ENCODE peak calls at places on chromosomes 16 and 17, in nine cellular contexts. E, J, M, G, Q, L, B, D and O are unnamed samples.

GRCh38 chr16:68658258-68658973 is 13.3 kb downstream of the CDH3 start:
- DNase-seq in J (no peak), B (no peak), G (no peak), Q (no peak), L (peak), M (no peak), E (peak), D (peak), O (no peak)

GRCh38 chr16:59697746-59698145 is 963.6 kb upstream of the GOT2 start:
- DNase-seq in M (no peak), E (no peak), B (no peak), G (no peak), J (no peak), D (no peak), L (no peak), Q (no peak), O (no peak)

GRCh38 chr17:55576237-55576998 is 65.2 kb upstream of the SMIM36 start:
- DNase-seq in D (peak), Q (no peak), J (no peak), M (no peak), L (peak), G (no peak), E (peak), B (no peak), O (no peak)

GRCh38 chr17:48555616-48556533 is 11.0 kb upstream of the HOXB2 start:
- DNase-seq in J (no peak), M (peak), G (no peak), D (no peak), B (no peak), L (no peak), E (no peak), Q (no peak), O (no peak)

GRCh38 chr17:47131761-47132160 is 57.3 kb downstream of the CDC27 start:
- DNase-seq in L (no peak), G (no peak), Q (no peak), E (no peak), D (no peak), M (no peak), J (no peak), B (no peak), O (no peak)

GRCh38 chr17:61644800-61645774 is 54.1 kb upstream of the NACA2 start:
- DNase-seq in J (no peak), G (no peak), D (no peak), L (no peak), E (no peak), Q (no peak), B (no peak), M (no peak), O (no peak)

GRCh38 chr17:17837380-17837821 is 615 bp upstream of the SREBF1 start:
- DNase-seq in G (no peak), M (no peak), J (no peak), B (no peak), D (peak), L (no peak), Q (no peak), E (no peak), O (no peak)

GRCh38 chr17:78154903-78155811 is 9.0 kb downstream of the C17orf99 start:
- DNase-seq in G (no peak), D (no peak), Q (no peak), E (no peak), L (no peak), B (no peak), M (no peak), J (no peak), O (no peak)

GRCh38 chr17:48024149-48025039 is 13.2 kb downstream of the COPZ2 start:
- DNase-seq in B (no peak), L (peak), E (no peak), M (peak), D (peak), Q (no peak), J (no peak), G (no peak), O (peak)

GRCh38 chr16:79509221-79509631 is 91.3 kb downstream of the MAF start:
- DNase-seq in E (no peak), G (no peak), L (no peak), D (no peak), M (no peak), B (peak), J (no peak), Q (no peak), O (no peak)

GRCh38 chr17:79192503-79193500 is 118.2 kb downstream of the ENGASE start:
- DNase-seq in E (no peak), J (no peak), M (peak), B (peak), Q (no peak), G (peak), L (peak), D (peak), O (no peak)

GRCh38 chr17:49926886-49927285 is 42.1 kb upstream of the DLX4 start:
- DNase-seq in Q (no peak), G (no peak), M (no peak), E (no peak), J (no peak), B (no peak), D (no peak), L (no peak), O (peak)

GRCh38 chr16:14125030-14125681 is 54.0 kb downstream of the MRTFB start:
- DNase-seq in D (no peak), M (peak), L (no peak), Q (no peak), J (no peak), E (no peak), B (no peak), G (no peak), O (no peak)

GRCh38 chr16:72198021-72198420 is 26.1 kb upstream of the PMFBP1 start:
- DNase-seq in J (no peak), M (peak), D (no peak), E (no peak), Q (no peak), B (no peak), L (no peak), G (no peak), O (no peak)

GRCh38 chr17:8371786-8372185 is 4.7 kb downstream of the KRABD2 start:
- DNase-seq in B (no peak), G (no peak), D (no peak), E (no peak), M (no peak), L (no peak), Q (no peak), J (no peak), O (no peak)

GRCh38 chr17:69581061-69581955 is 166.8 kb downstream of the MAP2K6 start:
- DNase-seq in L (no peak), E (no peak), D (no peak), G (no peak), M (peak), J (no peak), Q (no peak), B (no peak), O (no peak)

GRCh38 chr17:63365366-63366237 is 80.5 kb downstream of the CYB561 start:
- DNase-seq in M (no peak), Q (no peak), B (no peak), G (no peak), D (no peak), E (no peak), J (no peak), L (no peak), O (no peak)

GRCh38 chr16:69005641-69006355 is 99.7 kb upstream of the HAS3 start:
- DNase-seq in E (no peak), Q (no peak), J (no peak), B (no peak), D (no peak), G (no peak), L (no peak), M (no peak), O (no peak)

GRCh38 chr16:85617948-85618347 is 4.8 kb downstream of the GSE1 start:
- DNase-seq in J (no peak), M (no peak), B (no peak), G (no peak), L (peak), D (no peak), Q (no peak), E (no peak), O (no peak)

GRCh38 chr17:7208754-7209460 is 10.7 kb downstream of the DLG4 start:
- DNase-seq in B (no peak), Q (no peak), M (no peak), L (no peak), G (no peak), D (no peak), E (no peak), J (no peak), O (no peak)